ENCODE peak calls at places on chromosomes 6 and 20, in nine cellular contexts. One of them, this sample, is unnamed.

GRCh38 chr20:44495802-44496481 is 20.3 kb downstream of the TTPAL start:
- DNase-seq in K562: no peak
- DNase-seq in heart left ventricle: no peak
- DNase-seq in ovary: no peak
- DNase-seq in prostate gland: no peak
- DNase-seq in spleen: no peak
- DNase-seq in A549: peak
- DNase-seq in right lobe of liver: no peak
- DNase-seq in lower leg skin: no peak
- DNase-seq in this sample: peak

GRCh38 chr20:21101453-21102251 is 4.5 kb downstream of the LINC00237 start:
- DNase-seq in A549: no peak
- DNase-seq in spleen: peak
- DNase-seq in lower leg skin: no peak
- DNase-seq in K562: no peak
- DNase-seq in ovary: no peak
- DNase-seq in prostate gland: no peak
- DNase-seq in right lobe of liver: peak
- DNase-seq in heart left ventricle: no peak
- DNase-seq in this sample: no peak

GRCh38 chr6:167825059-167825758 is 1.5 kb upstream of the AFDN start:
- DNase-seq in right lobe of liver: no peak
- DNase-seq in lower leg skin: no peak
- DNase-seq in A549: no peak
- DNase-seq in ovary: peak
- DNase-seq in heart left ventricle: no peak
- DNase-seq in spleen: no peak
- DNase-seq in prostate gland: no peak
- DNase-seq in K562: no peak
- DNase-seq in this sample: peak

GRCh38 chr20:53718622-53719021 is 125.0 kb upstream of the ZNF217 start:
- DNase-seq in K562: no peak
- DNase-seq in right lobe of liver: no peak
- DNase-seq in spleen: no peak
- DNase-seq in prostate gland: no peak
- DNase-seq in lower leg skin: no peak
- DNase-seq in heart left ventricle: no peak
- DNase-seq in ovary: no peak
- DNase-seq in A549: no peak
- DNase-seq in this sample: no peak

GRCh38 chr6:129929433-129929832 is 68.3 kb upstream of the TMEM244 start:
- DNase-seq in prostate gland: no peak
- DNase-seq in lower leg skin: peak
- DNase-seq in spleen: no peak
- DNase-seq in heart left ventricle: no peak
- DNase-seq in right lobe of liver: no peak
- DNase-seq in K562: no peak
- DNase-seq in A549: peak
- DNase-seq in ovary: no peak
- DNase-seq in this sample: no peak

GRCh38 chr6:125985967-125986294 is 409 bp upstream of the TRMT11 start:
- DNase-seq in ovary: no peak
- DNase-seq in prostate gland: no peak
- DNase-seq in lower leg skin: no peak
- DNase-seq in heart left ventricle: no peak
- DNase-seq in A549: no peak
- DNase-seq in K562: no peak
- DNase-seq in right lobe of liver: no peak
- DNase-seq in spleen: no peak
- DNase-seq in this sample: no peak

GRCh38 chr6:90040931-90041330 is 146.7 kb downstream of the GJA10 start:
- DNase-seq in lower leg skin: no peak
- DNase-seq in ovary: no peak
- DNase-seq in heart left ventricle: no peak
- DNase-seq in A549: no peak
- DNase-seq in spleen: no peak
- DNase-seq in right lobe of liver: no peak
- DNase-seq in prostate gland: no peak
- DNase-seq in K562: no peak
- DNase-seq in this sample: no peak

GRCh38 chr6:168823397-168824020 is 382.5 kb downstream of the SMOC2 start:
- DNase-seq in lower leg skin: no peak
- DNase-seq in ovary: peak
- DNase-seq in right lobe of liver: no peak
- DNase-seq in A549: no peak
- DNase-seq in heart left ventricle: no peak
- DNase-seq in K562: no peak
- DNase-seq in spleen: no peak
- DNase-seq in prostate gland: no peak
- DNase-seq in this sample: no peak

GRCh38 chr6:112575309-112575834 is 228.2 kb downstream of the RFPL4B start:
- DNase-seq in lower leg skin: no peak
- DNase-seq in spleen: no peak
- DNase-seq in heart left ventricle: no peak
- DNase-seq in right lobe of liver: no peak
- DNase-seq in A549: no peak
- DNase-seq in ovary: no peak
- DNase-seq in prostate gland: no peak
- DNase-seq in K562: no peak
- DNase-seq in this sample: no peak

GRCh38 chr20:24332956-24333355 is 136.5 kb upstream of the SYNDIG1 start:
- DNase-seq in A549: no peak
- DNase-seq in right lobe of liver: no peak
- DNase-seq in lower leg skin: no peak
- DNase-seq in ovary: no peak
- DNase-seq in spleen: no peak
- DNase-seq in heart left ventricle: no peak
- DNase-seq in prostate gland: no peak
- DNase-seq in K562: no peak
- DNase-seq in this sample: no peak

GRCh38 chr6:134174790-134175531 is 122.5 kb upstream of the SLC2A12 start:
- DNase-seq in K562: peak
- DNase-seq in heart left ventricle: peak
- DNase-seq in spleen: peak
- DNase-seq in prostate gland: peak
- DNase-seq in right lobe of liver: peak
- DNase-seq in A549: peak
- DNase-seq in ovary: peak
- DNase-seq in lower leg skin: peak
- DNase-seq in this sample: peak

GRCh38 chr20:48823960-48824497 is 3.8 kb downstream of the PREX1 start:
- DNase-seq in lower leg skin: no peak
- DNase-seq in heart left ventricle: no peak
- DNase-seq in K562: no peak
- DNase-seq in ovary: no peak
- DNase-seq in A549: no peak
- DNase-seq in prostate gland: no peak
- DNase-seq in spleen: no peak
- DNase-seq in right lobe of liver: no peak
- DNase-seq in this sample: no peak

GRCh38 chr6:140957334-140957733 is 1175.4 kb upstream of the GJE1 start:
- DNase-seq in lower leg skin: no peak
- DNase-seq in heart left ventricle: no peak
- DNase-seq in prostate gland: no peak
- DNase-seq in right lobe of liver: no peak
- DNase-seq in K562: no peak
- DNase-seq in ovary: no peak
- DNase-seq in spleen: no peak
- DNase-seq in A549: no peak
- DNase-seq in this sample: no peak

GRCh38 chr6:155093430-155093829 is 98.3 kb downstream of the TIAM2 start:
- DNase-seq in heart left ventricle: no peak
- DNase-seq in A549: no peak
- DNase-seq in right lobe of liver: no peak
- DNase-seq in spleen: no peak
- DNase-seq in lower leg skin: no peak
- DNase-seq in ovary: no peak
- DNase-seq in K562: no peak
- DNase-seq in prostate gland: no peak
- DNase-seq in this sample: no peak

GRCh38 chr6:108294297-108294786 is 512 bp upstream of the AFG1L start:
- DNase-seq in spleen: no peak
- DNase-seq in prostate gland: no peak
- DNase-seq in heart left ventricle: no peak
- DNase-seq in lower leg skin: no peak
- DNase-seq in ovary: no peak
- DNase-seq in A549: no peak
- DNase-seq in right lobe of liver: no peak
- DNase-seq in K562: no peak
- DNase-seq in this sample: no peak

GRCh38 chr6:108293527-108294296 is 1.1 kb upstream of the AFG1L start:
- DNase-seq in ovary: no peak
- DNase-seq in spleen: peak
- DNase-seq in K562: no peak
- DNase-seq in A549: no peak
- DNase-seq in right lobe of liver: no peak
- DNase-seq in heart left ventricle: no peak
- DNase-seq in lower leg skin: no peak
- DNase-seq in prostate gland: no peak
- DNase-seq in this sample: no peak

GRCh38 chr6:108295676-108296075 is 822 bp downstream of the AFG1L start:
- DNase-seq in K562: no peak
- DNase-seq in ovary: no peak
- DNase-seq in right lobe of liver: no peak
- DNase-seq in spleen: no peak
- DNase-seq in heart left ventricle: no peak
- DNase-seq in A549: no peak
- DNase-seq in lower leg skin: no peak
- DNase-seq in prostate gland: no peak
- DNase-seq in this sample: no peak

GRCh38 chr6:108294787-108295625 is at the start of gene AFG1L:
- DNase-seq in right lobe of liver: peak
- DNase-seq in lower leg skin: peak
- DNase-seq in ovary: peak
- DNase-seq in K562: peak
- DNase-seq in prostate gland: peak
- DNase-seq in spleen: peak
- DNase-seq in heart left ventricle: peak
- DNase-seq in A549: peak
- DNase-seq in this sample: peak
- TF ChIP-seq POLR2A in right lobe of liver: peak
- TF ChIP-seq POLR2A in lower leg skin: no peak
- TF ChIP-seq POLR2A in ovary: no peak
- TF ChIP-seq POLR2A in K562: peak
- TF ChIP-seq POLR2A in prostate gland: peak
- TF ChIP-seq POLR2A in spleen: peak
- TF ChIP-seq POLR2A in heart left ventricle: peak
- TF ChIP-seq POLR2A in A549: peak
- TF ChIP-seq POLR2A in this sample: peak

DNA sequence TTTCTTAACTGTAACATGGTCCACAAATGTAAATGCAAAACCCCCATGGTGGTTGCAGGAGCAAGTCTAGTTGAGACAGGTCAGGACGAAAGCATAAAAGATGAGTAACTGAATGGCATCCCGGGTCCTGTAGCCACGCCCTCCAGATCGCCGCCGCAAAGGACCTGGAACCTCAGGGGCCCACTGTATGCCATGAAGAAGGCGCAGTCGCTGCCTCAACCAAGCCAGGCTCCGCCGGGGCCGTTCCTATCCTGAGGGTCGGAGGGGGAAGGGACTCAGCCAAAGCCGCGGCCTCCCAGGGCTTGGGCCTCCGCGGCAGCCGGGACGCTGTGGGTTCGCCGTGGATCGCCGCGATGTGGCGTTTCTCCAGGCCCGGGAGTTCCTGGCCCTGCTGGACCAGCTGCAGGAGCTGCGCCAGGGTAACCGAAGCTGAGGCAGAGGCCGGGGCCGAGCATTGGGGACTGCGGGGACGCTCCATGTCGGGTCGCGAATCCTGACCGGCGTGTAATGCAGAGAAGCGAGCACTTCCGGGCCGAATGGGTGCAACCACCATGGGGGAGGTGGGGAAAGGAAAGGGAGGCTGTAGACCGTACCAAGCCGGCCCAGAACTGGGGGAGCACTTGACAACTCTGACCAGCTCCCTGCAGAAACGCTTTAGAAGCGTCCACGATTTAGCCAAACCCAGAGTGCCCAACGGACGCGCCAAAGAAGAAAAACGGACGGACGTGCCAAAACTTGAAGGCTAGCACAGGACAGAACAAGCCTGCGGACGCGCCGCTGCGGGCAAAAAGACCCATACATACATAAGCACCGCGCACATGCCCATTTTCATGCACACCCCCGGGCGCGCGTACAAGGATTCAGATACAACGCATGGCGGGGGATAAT is 11.1 kb downstream of the RPL7L1 start:
- DNase-seq in spleen: peak
- DNase-seq in prostate gland: peak
- DNase-seq in K562: peak
- DNase-seq in lower leg skin: peak
- DNase-seq in ovary: peak
- DNase-seq in heart left ventricle: peak
- DNase-seq in right lobe of liver: peak
- DNase-seq in A549: peak
- DNase-seq in this sample: peak
- TF ChIP-seq POLR2A in spleen: no peak
- TF ChIP-seq POLR2A in prostate gland: peak
- TF ChIP-seq POLR2A in K562: peak
- TF ChIP-seq POLR2A in lower leg skin: no peak
- TF ChIP-seq POLR2A in ovary: no peak
- TF ChIP-seq POLR2A in heart left ventricle: peak
- TF ChIP-seq POLR2A in right lobe of liver: peak
- TF ChIP-seq POLR2A in A549: peak
- TF ChIP-seq POLR2A in this sample: peak

DNA sequence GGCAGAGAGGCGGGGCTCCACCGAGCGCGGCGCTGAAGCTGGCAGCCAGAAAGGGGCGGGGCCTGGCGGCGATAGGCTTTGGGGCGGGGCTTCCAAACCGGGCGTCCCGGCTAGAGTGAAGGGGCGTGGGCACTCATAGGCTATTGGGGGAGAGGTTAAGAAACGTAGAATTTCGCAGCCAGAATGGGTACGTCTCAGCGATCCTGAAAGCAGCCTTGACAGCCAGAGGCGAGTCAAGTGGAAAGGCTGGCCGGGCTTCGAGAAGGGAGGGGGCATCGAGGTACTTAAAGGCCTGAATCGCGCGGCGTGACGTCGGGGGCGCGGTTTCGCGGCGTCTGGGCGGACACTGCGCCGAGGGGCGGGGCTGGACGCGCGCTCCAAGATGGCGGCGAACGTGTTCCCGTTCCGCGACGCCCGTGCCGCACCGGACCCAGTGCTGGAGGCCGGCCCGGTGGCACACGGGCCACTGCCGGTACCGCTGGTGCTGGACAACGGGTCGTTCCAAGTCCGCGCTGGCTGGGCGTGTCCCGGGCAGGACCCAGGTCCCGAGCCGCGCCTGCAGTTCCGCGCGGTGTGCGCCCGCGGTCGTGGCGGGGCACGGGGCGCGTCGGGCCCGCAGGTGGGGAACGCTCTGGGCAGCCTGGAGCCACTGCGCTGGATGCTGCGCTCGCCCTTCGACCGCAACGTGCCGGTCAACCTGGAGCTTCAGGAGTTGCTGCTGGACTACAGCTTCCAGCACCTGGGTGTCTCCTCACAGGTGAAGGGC is at the start of gene ACTR5:
- DNase-seq in A549: peak
- DNase-seq in lower leg skin: peak
- DNase-seq in heart left ventricle: peak
- DNase-seq in K562: peak
- DNase-seq in ovary: peak
- DNase-seq in spleen: peak
- DNase-seq in prostate gland: peak
- DNase-seq in right lobe of liver: peak
- DNase-seq in this sample: peak
- TF ChIP-seq POLR2A in A549: peak
- TF ChIP-seq POLR2A in lower leg skin: no peak
- TF ChIP-seq POLR2A in heart left ventricle: peak
- TF ChIP-seq POLR2A in K562: peak
- TF ChIP-seq POLR2A in ovary: peak
- TF ChIP-seq POLR2A in spleen: no peak
- TF ChIP-seq POLR2A in prostate gland: peak
- TF ChIP-seq POLR2A in right lobe of liver: peak
- TF ChIP-seq POLR2A in this sample: peak

GRCh38 chr6:31528821-31529328 is at the start of gene MCCD1:
- DNase-seq in heart left ventricle: no peak
- DNase-seq in K562: no peak
- DNase-seq in spleen: no peak
- DNase-seq in lower leg skin: no peak
- DNase-seq in A549: no peak
- DNase-seq in right lobe of liver: no peak
- DNase-seq in prostate gland: no peak
- DNase-seq in ovary: no peak
- DNase-seq in this sample: no peak
- TF ChIP-seq POLR2A in heart left ventricle: no peak
- TF ChIP-seq POLR2A in K562: no peak
- TF ChIP-seq POLR2A in spleen: no peak
- TF ChIP-seq POLR2A in lower leg skin: no peak
- TF ChIP-seq POLR2A in A549: no peak
- TF ChIP-seq POLR2A in right lobe of liver: no peak
- TF ChIP-seq POLR2A in prostate gland: no peak
- TF ChIP-seq POLR2A in ovary: no peak
- TF ChIP-seq POLR2A in this sample: no peak